ENCODE peak calls at places on chromosomes 4 and X, in five cellular contexts. One of them, this sample, is unnamed.
A peak's percentile ranks its signal among the peaks of the same experiment; 100 is the strongest.

GRCh38 chr4:183220246-183220645 is 99.8 kb downstream of the CLDN22 start:
- DNase-seq in sigmoid colon: no peak
- DNase-seq in right atrium auricular region: no peak
- DNase-seq in ovary: no peak
- DNase-seq in GM12864: no peak
- DNase-seq in this sample: no peak

GRCh38 chr4:53987761-53988171 is 76.6 kb downstream of the CHIC2 start:
- DNase-seq in sigmoid colon: no peak
- DNase-seq in right atrium auricular region: no peak
- DNase-seq in ovary: no peak
- DNase-seq in GM12864: no peak
- DNase-seq in this sample: no peak

GRCh38 chr4:101563126-101563525 is 215.8 kb upstream of the PPP3CA start:
- DNase-seq in sigmoid colon: no peak
- DNase-seq in right atrium auricular region: no peak
- DNase-seq in ovary: no peak
- DNase-seq in GM12864: no peak
- DNase-seq in this sample: no peak

GRCh38 chrX:69808375-69808774 is 192.5 kb downstream of the EDA start:
- DNase-seq in sigmoid colon: no peak
- DNase-seq in right atrium auricular region: no peak
- DNase-seq in ovary: no peak
- DNase-seq in GM12864: no peak
- DNase-seq in this sample: no peak

GRCh38 chr4:182604161-182604591 is 313.0 kb downstream of the DCTD start:
- DNase-seq in sigmoid colon: no peak
- DNase-seq in right atrium auricular region: no peak
- DNase-seq in ovary: no peak
- DNase-seq in GM12864: no peak
- DNase-seq in this sample: no peak

GRCh38 chr4:48127231-48127881 is 6.7 kb downstream of the TXK start:
- DNase-seq in sigmoid colon: no peak
- DNase-seq in right atrium auricular region: no peak
- DNase-seq in ovary: no peak
- DNase-seq in GM12864: no peak
- DNase-seq in this sample: no peak

GRCh38 chrX:120559799-120560198 is 963 bp downstream of the CUL4B start:
- DNase-seq in sigmoid colon: no peak
- DNase-seq in right atrium auricular region: no peak
- DNase-seq in ovary: no peak
- DNase-seq in GM12864: no peak
- DNase-seq in this sample: no peak

GRCh38 chr4:168475745-168476144 is 4.5 kb downstream of the DDX60L start:
- DNase-seq in sigmoid colon: no peak
- DNase-seq in right atrium auricular region: no peak
- DNase-seq in ovary: no peak
- DNase-seq in GM12864: no peak
- DNase-seq in this sample: no peak

GRCh38 chr4:147578057-147578476 is 39.1 kb upstream of the TMEM184C start:
- DNase-seq in sigmoid colon: no peak
- DNase-seq in right atrium auricular region: no peak
- DNase-seq in ovary: peak; percentile 19
- DNase-seq in GM12864: no peak
- DNase-seq in this sample: no peak

GRCh38 chr4:101019313-101019712 is 328.0 kb downstream of the PPP3CA start:
- DNase-seq in sigmoid colon: no peak
- DNase-seq in right atrium auricular region: no peak
- DNase-seq in ovary: no peak
- DNase-seq in GM12864: no peak
- DNase-seq in this sample: no peak

GRCh38 chr4:42150653-42151567 is 1.5 kb downstream of the BEND4 start:
- DNase-seq in sigmoid colon: no peak
- DNase-seq in right atrium auricular region: no peak
- DNase-seq in ovary: no peak
- DNase-seq in GM12864: no peak
- DNase-seq in this sample: no peak

GRCh38 chr4:184395451-184395917 is 78.9 kb downstream of the IRF2 start:
- DNase-seq in sigmoid colon: no peak
- DNase-seq in right atrium auricular region: no peak
- DNase-seq in ovary: no peak
- DNase-seq in GM12864: no peak
- DNase-seq in this sample: no peak

GRCh38 chrX:8846271-8846670 is 45.1 kb upstream of the FAM9A start:
- DNase-seq in sigmoid colon: no peak
- DNase-seq in right atrium auricular region: no peak
- DNase-seq in ovary: no peak
- DNase-seq in GM12864: no peak
- DNase-seq in this sample: no peak

GRCh38 chr4:173214661-173215060 is 46.0 kb downstream of the GALNT7 start:
- DNase-seq in sigmoid colon: no peak
- DNase-seq in right atrium auricular region: no peak
- DNase-seq in ovary: no peak
- DNase-seq in GM12864: no peak
- DNase-seq in this sample: no peak

DNA sequence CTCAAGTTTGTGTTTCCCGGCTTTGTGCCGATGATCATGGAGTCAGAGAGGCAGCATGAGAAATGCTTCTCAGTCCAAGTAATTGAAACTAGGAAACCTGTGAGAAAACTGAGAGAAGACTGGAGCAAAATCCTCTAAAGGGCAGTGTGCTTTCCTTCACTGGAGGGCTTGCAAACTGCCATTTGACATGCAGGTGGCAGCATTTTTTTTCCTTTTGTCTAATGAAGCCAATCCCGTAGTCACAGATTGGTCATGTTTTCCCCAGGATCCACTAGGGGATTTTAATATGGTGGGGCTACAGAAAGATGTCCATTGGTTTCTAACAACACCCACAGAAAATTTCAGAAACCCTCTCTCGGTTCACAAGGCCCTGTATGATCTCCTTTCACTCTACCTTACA is 117.4 kb upstream of the NUDT10 start:
- DNase-seq in sigmoid colon: no peak
- DNase-seq in right atrium auricular region: no peak
- DNase-seq in ovary: no peak
- DNase-seq in GM12864: no peak
- DNase-seq in this sample: no peak
- TF ChIP-seq CTCF in sigmoid colon: no peak
- TF ChIP-seq CTCF in right atrium auricular region: no peak
- TF ChIP-seq CTCF in ovary: no peak
- TF ChIP-seq CTCF in GM12864: no peak
- TF ChIP-seq CTCF in this sample: no peak

GRCh38 chr4:158770671-158771070 is 1.8 kb downstream of the FNIP2 start:
- DNase-seq in sigmoid colon: no peak
- DNase-seq in right atrium auricular region: no peak
- DNase-seq in ovary: no peak
- DNase-seq in GM12864: no peak
- DNase-seq in this sample: no peak
- H3K4me3 ChIP-seq in sigmoid colon: no peak overlapping the region
- H3K4me3 ChIP-seq in right atrium auricular region: peak overlapping the region; percentile 91
- H3K4me3 ChIP-seq in ovary: no peak overlapping the region
- H3K4me3 ChIP-seq in GM12864: no peak overlapping the region
- H3K4me3 ChIP-seq in this sample: peak overlapping the region; percentile 85

GRCh38 chrX:44873415-44874270 is 655 bp downstream of the KDM6A start:
- DNase-seq in sigmoid colon: peak; percentile 81
- DNase-seq in right atrium auricular region: peak; percentile 68
- DNase-seq in ovary: peak; percentile 56
- DNase-seq in GM12864: no peak
- DNase-seq in this sample: peak; percentile 76
- TF ChIP-seq CTCF in sigmoid colon: no peak
- TF ChIP-seq CTCF in right atrium auricular region: no peak
- TF ChIP-seq CTCF in ovary: no peak
- TF ChIP-seq CTCF in GM12864: no peak
- TF ChIP-seq CTCF in this sample: no peak

GRCh38 chr4:6472008-6472386 is 417 bp downstream of the PPP2R2C start:
- DNase-seq in sigmoid colon: peak; percentile 28
- DNase-seq in right atrium auricular region: peak; percentile 34
- DNase-seq in ovary: no peak
- DNase-seq in GM12864: no peak
- DNase-seq in this sample: no peak
- H3K4me3 ChIP-seq in sigmoid colon: no peak overlapping the region
- H3K4me3 ChIP-seq in right atrium auricular region: peak overlapping the region; percentile 30
- H3K4me3 ChIP-seq in ovary: peak overlapping the region; percentile 45
- H3K4me3 ChIP-seq in GM12864: no peak overlapping the region
- H3K4me3 ChIP-seq in this sample: no peak overlapping the region

GRCh38 chrX:11724122-11725017 is 33.7 kb upstream of the MSL3 start:
- DNase-seq in sigmoid colon: no peak
- DNase-seq in right atrium auricular region: no peak
- DNase-seq in ovary: no peak
- DNase-seq in GM12864: no peak
- DNase-seq in this sample: no peak
- TF ChIP-seq CTCF in sigmoid colon: peak; percentile 64
- TF ChIP-seq CTCF in right atrium auricular region: peak; percentile 76
- TF ChIP-seq CTCF in ovary: peak; percentile 48
- TF ChIP-seq CTCF in GM12864: peak; percentile 52
- TF ChIP-seq CTCF in this sample: peak; percentile 63

GRCh38 chr4:73450398-73451004 is 14.5 kb downstream of the AFP start:
- DNase-seq in sigmoid colon: no peak
- DNase-seq in right atrium auricular region: peak; percentile 61
- DNase-seq in ovary: peak; percentile 38
- DNase-seq in GM12864: no peak
- DNase-seq in this sample: no peak
- H3K4me3 ChIP-seq in sigmoid colon: no peak overlapping the region
- H3K4me3 ChIP-seq in right atrium auricular region: no peak overlapping the region
- H3K4me3 ChIP-seq in ovary: no peak overlapping the region
- H3K4me3 ChIP-seq in GM12864: no peak overlapping the region
- H3K4me3 ChIP-seq in this sample: no peak overlapping the region

GRCh38 chrX:19122641-19123009 is 357 bp upstream of the ADGRG2 start:
- DNase-seq in sigmoid colon: no peak
- DNase-seq in right atrium auricular region: no peak
- DNase-seq in ovary: no peak
- DNase-seq in GM12864: no peak
- DNase-seq in this sample: no peak

GRCh38 chrX:19127649-19128168 is 5.4 kb upstream of the ADGRG2 start:
- DNase-seq in sigmoid colon: no peak
- DNase-seq in right atrium auricular region: no peak
- DNase-seq in ovary: no peak
- DNase-seq in GM12864: no peak
- DNase-seq in this sample: no peak

GRCh38 chrX:19121466-19121865 is 802 bp downstream of the ADGRG2 start:
- DNase-seq in sigmoid colon: no peak
- DNase-seq in right atrium auricular region: no peak
- DNase-seq in ovary: no peak
- DNase-seq in GM12864: no peak
- DNase-seq in this sample: no peak

DNA sequence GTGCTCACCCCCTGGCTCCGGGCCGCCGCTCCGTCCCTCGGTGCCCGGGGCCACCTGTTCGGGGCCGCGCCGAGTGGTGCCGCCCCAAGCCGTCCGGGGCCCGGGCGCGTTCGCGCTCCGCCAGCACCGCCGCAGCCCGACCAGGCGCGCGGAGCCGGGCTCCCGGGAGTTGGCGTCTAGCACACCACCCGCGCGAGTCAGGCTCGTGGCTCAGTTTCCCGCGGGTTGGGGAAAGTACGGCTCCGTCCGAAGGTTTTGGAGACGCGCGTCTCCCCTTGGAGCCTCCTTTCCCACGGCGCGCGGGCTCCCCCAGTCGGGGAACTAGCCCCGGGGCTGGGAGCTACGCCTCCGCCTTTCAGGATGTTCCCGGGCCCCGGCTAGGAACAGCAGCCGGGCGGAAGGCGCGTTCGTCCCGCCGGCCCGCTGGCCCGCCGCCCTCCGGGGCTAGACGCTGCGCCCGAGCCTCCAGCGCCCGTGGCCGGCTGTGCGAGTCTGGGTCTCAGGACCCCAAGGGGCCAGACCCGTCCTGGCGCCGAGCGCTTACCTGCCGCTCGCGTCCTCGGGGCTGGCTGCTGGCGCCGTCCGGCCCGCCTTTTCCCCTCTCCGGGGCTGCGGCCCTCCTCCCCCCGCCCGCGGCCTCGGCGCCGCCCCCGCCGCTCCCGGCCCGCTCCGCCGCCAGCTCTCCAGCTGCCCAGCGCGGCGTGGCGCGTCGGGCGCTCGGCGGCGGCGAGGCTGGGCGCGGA is at the start of gene ADGRG2:
- DNase-seq in sigmoid colon: no peak
- DNase-seq in right atrium auricular region: no peak
- DNase-seq in ovary: peak; percentile 17
- DNase-seq in GM12864: no peak
- DNase-seq in this sample: peak; percentile 72
- TF ChIP-seq CTCF in sigmoid colon: no peak
- TF ChIP-seq CTCF in right atrium auricular region: no peak
- TF ChIP-seq CTCF in ovary: no peak
- TF ChIP-seq CTCF in GM12864: no peak
- TF ChIP-seq CTCF in this sample: no peak

This sample was measured in upper lobe of right lung.